ENCODE peak calls at places on chromosomes 3 and 15, in five cellular contexts. L is adrenal gland; O is Peyer's patch; E is CD8-positive, alpha-beta T cell; H is heart left ventricle. F is an unnamed sample.

GRCh38 chr3:29512620-29513019 is 231.7 kb downstream of the RBMS3 start:
- DNase-seq in E (no peak), L (no peak), O (no peak), H (no peak), F (no peak)

GRCh38 chr3:12695916-12696315 is 32.0 kb upstream of the RAF1 start:
- DNase-seq in E (no peak), O (no peak), L (no peak), H (no peak), F (no peak)

GRCh38 chr15:50549326-50549725 is 2.9 kb upstream of the USP50 start:
- DNase-seq in E (no peak), H (no peak), L (no peak), O (no peak), F (no peak)

GRCh38 chr3:23797490-23797889 is 8.3 kb upstream of the UBE2E1 start:
- DNase-seq in E (no peak), H (no peak), L (no peak), O (no peak), F (no peak)

GRCh38 chr15:84605225-84605882 is 4.5 kb downstream of the ZSCAN2 start:
- DNase-seq in H (no peak), L (no peak), E (no peak), O (no peak), F (no peak)

GRCh38 chr3:98763076-98763475 is at the start of gene ST3GAL6:
- DNase-seq in E (no peak), L (peak; percentile 26), H (no peak), O (peak; percentile 47), F (no peak)

GRCh38 chr15:95715116-95715888 is 615.2 kb upstream of the NR2F2 start:
- DNase-seq in H (no peak), O (no peak), L (no peak), E (no peak), F (no peak)

GRCh38 chr15:88181613-88182012 is 74.9 kb downstream of the NTRK3 start:
- DNase-seq in L (no peak), E (no peak), O (no peak), H (no peak), F (no peak)

GRCh38 chr15:59528965-59529402 is 82.6 kb upstream of the GCNT3 start:
- DNase-seq in H (peak; percentile 71), O (peak; percentile 94), L (peak; percentile 85), E (peak; percentile 82), F (peak; percentile 60)

GRCh38 chr3:172157566-172158258 is 118.3 kb downstream of the FNDC3B start:
- DNase-seq in O (no peak), L (no peak), H (no peak), E (no peak), F (no peak)

GRCh38 chr15:60643490-60644040 is 164.6 kb upstream of the ICE2 start:
- DNase-seq in L (no peak), H (no peak), E (no peak), O (no peak), F (no peak)

GRCh38 chr3:168885028-168885427 is 778.5 kb downstream of the MECOM start:
- DNase-seq in O (no peak), L (no peak), H (no peak), E (no peak), F (no peak)

GRCh38 chr3:24242012-24242698 is 252.5 kb downstream of the THRB start:
- DNase-seq in O (no peak), E (no peak), L (no peak), H (no peak), F (peak; percentile 44)

GRCh38 chr3:154144825-154145465 is 23.8 kb downstream of the ARHGEF26 start:
- DNase-seq in O (no peak), L (no peak), E (no peak), H (no peak), F (no peak)

GRCh38 chr15:89648106-89649012 is 6.9 kb downstream of the KIF7 start:
- DNase-seq in L (no peak), E (no peak), H (peak; percentile 42), O (peak; percentile 30), F (no peak)

GRCh38 chr3:149657458-149657795 is 398 bp downstream of the WWTR1 start:
- DNase-seq in E (peak; percentile 49), H (peak; percentile 82), O (peak; percentile 69), L (peak; percentile 67), F (no peak)

GRCh38 chr3:190217081-190217480 is 96.4 kb upstream of the P3H2 start:
- DNase-seq in E (no peak), L (no peak), H (no peak), O (no peak), F (no peak)

GRCh38 chr15:100200287-100200772 is 141.4 kb downstream of the ADAMTS17 start:
- DNase-seq in H (no peak), O (no peak), L (no peak), E (peak; percentile 47), F (no peak)

GRCh38 chr3:120506828-120507774 is 56.3 kb upstream of the FSTL1 start:
- DNase-seq in H (no peak), O (no peak), L (peak; percentile 31), E (no peak), F (no peak)

GRCh38 chr3:127887321-127887720 is 27.7 kb upstream of the KBTBD12 start:
- DNase-seq in O (no peak), H (no peak), L (no peak), E (no peak), F (no peak)

GRCh38 chr15:78681306-78682012 is 40.4 kb upstream of the CHRNB4 start:
- DNase-seq in L (no peak), O (no peak), H (no peak), E (no peak), F (no peak)

GRCh38 chr3:42442640-42443039 is 32.2 kb upstream of the LYZL4 start:
- DNase-seq in O (no peak), L (no peak), E (no peak), H (no peak), F (no peak)

GRCh38 chr15:68106656-68107055 is 52.5 kb downstream of the PIAS1 start:
- DNase-seq in E (no peak), L (no peak), H (no peak), O (no peak), F (no peak)

GRCh38 chr3:34449305-34449704 is 650.9 kb downstream of the PDCD6IP start:
- DNase-seq in H (no peak), E (no peak), L (no peak), O (no peak), F (no peak)

GRCh38 chr15:57566840-57567239 is 24.9 kb upstream of the MYZAP start:
- DNase-seq in O (peak; percentile 86), H (no peak), E (no peak), L (no peak), F (no peak)

GRCh38 chr15:57025264-57025939 is 107.0 kb downstream of the TCF12 start:
- DNase-seq in L (no peak), E (no peak), H (no peak), O (no peak), F (no peak)

GRCh38 chr3:83003917-83004316 is 1242.5 kb upstream of the GBE1 start:
- DNase-seq in E (no peak), O (no peak), L (no peak), H (no peak), F (no peak)

GRCh38 chr3:64995857-64996564 is 308.2 kb upstream of the ADAMTS9 start:
- DNase-seq in H (no peak), E (no peak), O (no peak), L (no peak), F (no peak)

GRCh38 chr15:33994005-33994615 is 25.8 kb downstream of the CHRM5 start:
- DNase-seq in L (no peak), O (no peak), H (no peak), E (no peak), F (no peak)

GRCh38 chr15:29133791-29134190 is 135.8 kb downstream of the NSMCE3 start:
- DNase-seq in E (no peak), H (no peak), L (no peak), O (peak; percentile 17), F (no peak)

GRCh38 chr3:128339491-128340012 is 127.1 kb downstream of the DNAJB8 start:
- DNase-seq in E (no peak), O (no peak), H (no peak), L (peak; percentile 34), F (no peak)

DNA sequence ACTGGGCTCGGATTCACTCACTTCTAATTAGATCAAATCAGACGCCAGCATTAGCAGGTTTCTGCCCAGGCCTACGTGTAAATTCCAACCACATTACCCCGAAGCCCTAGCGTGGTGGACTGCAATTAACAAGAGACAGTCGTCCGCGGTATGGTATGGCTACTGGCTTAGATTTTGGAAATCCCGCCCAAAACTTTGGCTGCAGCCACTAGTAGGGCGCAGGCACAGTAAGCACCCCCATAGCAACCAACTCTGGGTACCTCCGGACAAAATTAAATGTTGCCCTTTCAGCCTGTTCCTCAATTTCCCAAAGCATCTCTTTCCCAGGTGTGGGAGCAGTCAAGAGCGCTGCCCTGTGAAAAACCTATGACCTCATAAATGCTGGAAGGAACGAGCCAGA is 732 bp downstream of the RARRES1 start:
- DNase-seq in H (no peak), E (no peak), O (no peak), L (no peak), F (no peak)
- H3K4me3 ChIP-seq in H (peak overlapping the region; percentile 73), E (peak overlapping the region; percentile 48), O (peak overlapping the region; percentile 51), L (peak overlapping the region; percentile 33), F (peak overlapping the region; percentile 63)

DNA sequence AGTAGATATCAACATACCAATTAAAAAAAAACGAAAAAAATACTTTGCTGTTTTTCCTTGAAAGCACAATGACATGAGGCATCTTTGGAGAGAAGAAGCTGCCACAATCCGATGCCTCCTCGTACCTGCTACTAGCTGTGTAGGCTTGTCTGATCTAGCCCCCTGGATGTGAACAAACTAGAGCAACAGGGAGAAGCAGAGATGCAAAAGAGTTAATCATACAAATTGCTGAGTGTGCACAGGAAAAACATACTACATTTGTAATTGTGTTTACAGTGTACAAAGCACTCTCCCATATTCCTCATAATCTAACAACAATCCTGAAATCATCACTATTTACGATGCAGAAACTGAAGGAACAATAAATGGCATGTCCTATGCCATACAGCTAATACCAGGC is 227.0 kb upstream of the CTNNB1 start:
- DNase-seq in O (no peak), E (no peak), H (no peak), L (no peak), F (no peak)
- H3K27ac ChIP-seq in O (peak overlapping the region; percentile 62), E (no peak overlapping the region), H (peak overlapping the region; percentile 88), L (peak overlapping the region; percentile 82), F (peak overlapping the region; percentile 24)

DNA sequence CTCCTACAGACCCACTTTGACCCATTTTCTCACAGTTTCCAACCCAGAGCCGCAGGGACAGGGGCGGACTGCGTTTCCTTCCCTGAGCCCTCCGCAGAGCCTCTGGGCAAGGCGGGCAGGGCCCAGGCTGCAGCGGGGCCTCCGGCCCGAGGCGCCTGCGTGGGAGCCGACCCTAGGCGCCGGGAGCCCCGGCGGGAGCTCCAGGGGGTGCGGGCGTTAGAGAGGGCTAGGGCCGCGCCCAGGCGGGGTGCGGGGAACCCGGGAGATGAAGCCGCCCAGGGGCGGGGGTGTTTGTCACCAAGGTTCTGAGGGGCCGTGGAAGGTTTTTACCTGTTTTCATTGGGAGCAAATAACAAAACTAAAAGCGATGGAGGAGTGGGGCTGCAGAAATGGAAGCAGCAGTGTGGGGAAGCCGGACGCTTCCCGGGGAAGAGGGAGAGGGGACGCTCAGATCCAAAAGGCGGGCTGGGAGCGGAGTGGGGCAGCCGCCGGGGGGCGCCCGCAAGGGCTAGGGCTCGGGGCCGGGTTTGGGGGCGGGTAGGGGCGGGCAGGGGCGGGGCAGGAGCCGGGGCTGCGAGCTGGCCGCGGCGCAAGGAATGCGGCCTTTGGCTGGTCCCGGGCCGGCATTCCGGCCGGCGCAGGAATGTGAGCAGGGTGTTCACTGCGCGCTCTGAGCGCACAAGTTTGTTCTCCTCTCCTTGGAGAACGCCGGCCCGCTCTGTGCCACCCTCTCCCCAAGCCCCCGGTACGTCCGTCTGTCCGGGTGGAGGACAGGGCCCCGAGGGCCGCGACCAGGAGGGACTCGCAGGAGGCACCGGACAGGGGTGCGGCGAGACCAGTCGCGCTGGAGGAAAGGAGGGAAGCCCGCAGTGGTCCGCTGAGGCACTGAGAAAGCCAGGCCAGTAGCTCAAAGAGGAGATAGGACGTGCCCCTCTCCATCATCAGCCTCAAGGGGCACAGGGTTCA is 61.1 kb downstream of the AMOTL2 start:
- DNase-seq in L (peak; percentile 83), O (peak; percentile 67), E (peak; percentile 47), H (peak; percentile 89), F (peak; percentile 83)
- H3K4me1 ChIP-seq in L (peaks cover 10% of the 10 kb centered on the region), O (peaks cover 40% of the 10 kb centered on the region), E (no peaks in the 10 kb centered on the region), H (peaks cover 57% of the 10 kb centered on the region), F (peaks cover 22% of the 10 kb centered on the region)

GRCh38 chr3:51710631-51711351 is 3.9 kb downstream of the GRM2 start:
- DNase-seq in L (peak; percentile 9), H (peak; percentile 39), E (peak; percentile 45), O (peak; percentile 27), F (no peak)
- H3K4me3 ChIP-seq in L (no peak overlapping the region), H (no peak overlapping the region), E (no peak overlapping the region), O (no peak overlapping the region), F (no peak overlapping the region)